ENCODE peak calls at places on chromosome 19, in six cellular contexts. One of them, this sample, is unnamed.

GRCh38 chr19:13024126-13024957 is 29.1 kb downstream of the NFIX start:
- DNase-seq in HCT116: no peak
- DNase-seq in stomach: no peak
- DNase-seq in GM23338: no peak
- DNase-seq in esophagus muscularis mucosa: no peak
- DNase-seq in prostate gland: no peak
- DNase-seq in this sample: no peak

GRCh38 chr19:1747285-1748114 is 5.8 kb upstream of the ONECUT3 start:
- DNase-seq in HCT116: peak; percentile 100
- DNase-seq in stomach: peak; percentile 73
- DNase-seq in GM23338: peak; percentile 89
- DNase-seq in esophagus muscularis mucosa: no peak
- DNase-seq in prostate gland: no peak
- DNase-seq in this sample: no peak

GRCh38 chr19:51020988-51021651 is 1.6 kb upstream of the KLK10 start:
- DNase-seq in HCT116: no peak
- DNase-seq in stomach: peak; percentile 34
- DNase-seq in GM23338: peak; percentile 79
- DNase-seq in esophagus muscularis mucosa: no peak
- DNase-seq in prostate gland: peak; percentile 70
- DNase-seq in this sample: no peak

GRCh38 chr19:5624741-5625140 is 1.9 kb downstream of the SAFB start:
- DNase-seq in HCT116: no peak
- DNase-seq in stomach: no peak
- DNase-seq in GM23338: peak; percentile 24
- DNase-seq in esophagus muscularis mucosa: no peak
- DNase-seq in prostate gland: no peak
- DNase-seq in this sample: no peak

GRCh38 chr19:47107201-47107952 is 6.2 kb downstream of the ZC3H4 start:
- DNase-seq in HCT116: no peak
- DNase-seq in stomach: peak; percentile 32
- DNase-seq in GM23338: no peak
- DNase-seq in esophagus muscularis mucosa: no peak
- DNase-seq in prostate gland: no peak
- DNase-seq in this sample: no peak

GRCh38 chr19:33903489-33903850 is 106.8 kb downstream of the KCTD15 start:
- DNase-seq in HCT116: no peak
- DNase-seq in stomach: no peak
- DNase-seq in GM23338: no peak
- DNase-seq in esophagus muscularis mucosa: no peak
- DNase-seq in prostate gland: no peak
- DNase-seq in this sample: no peak

GRCh38 chr19:41708481-41708880 is at the start of gene CEACAM5:
- DNase-seq in HCT116: no peak
- DNase-seq in stomach: no peak
- DNase-seq in GM23338: no peak
- DNase-seq in esophagus muscularis mucosa: no peak
- DNase-seq in prostate gland: no peak
- DNase-seq in this sample: peak; percentile 55

GRCh38 chr19:33385956-33386355 is 12.4 kb downstream of the CEBPG start:
- DNase-seq in HCT116: no peak
- DNase-seq in stomach: no peak
- DNase-seq in GM23338: no peak
- DNase-seq in esophagus muscularis mucosa: no peak
- DNase-seq in prostate gland: no peak
- DNase-seq in this sample: no peak

GRCh38 chr19:28785961-28786360 is 427.0 kb downstream of the UQCRFS1 start:
- DNase-seq in HCT116: no peak
- DNase-seq in stomach: no peak
- DNase-seq in GM23338: peak; percentile 71
- DNase-seq in esophagus muscularis mucosa: no peak
- DNase-seq in prostate gland: no peak
- DNase-seq in this sample: no peak

GRCh38 chr19:860481-861098 is 1.1 kb downstream of the CFD start:
- DNase-seq in HCT116: peak; percentile 73
- DNase-seq in stomach: peak; percentile 59
- DNase-seq in GM23338: peak; percentile 69
- DNase-seq in esophagus muscularis mucosa: peak; percentile 94
- DNase-seq in prostate gland: peak; percentile 33
- DNase-seq in this sample: no peak

GRCh38 chr19:42201489-42202289 is 15.8 kb downstream of the DEDD2 start:
- DNase-seq in HCT116: no peak
- DNase-seq in stomach: peak; percentile 45
- DNase-seq in GM23338: no peak
- DNase-seq in esophagus muscularis mucosa: no peak
- DNase-seq in prostate gland: no peak
- DNase-seq in this sample: no peak

GRCh38 chr19:6891761-6892385 is 4.5 kb downstream of the ADGRE1 start:
- DNase-seq in HCT116: no peak
- DNase-seq in stomach: no peak
- DNase-seq in GM23338: no peak
- DNase-seq in esophagus muscularis mucosa: no peak
- DNase-seq in prostate gland: no peak
- DNase-seq in this sample: no peak

GRCh38 chr19:38228491-38229439 is 4.7 kb upstream of the DPF1 start:
- DNase-seq in HCT116: no peak
- DNase-seq in stomach: no peak
- DNase-seq in GM23338: peak; percentile 87
- DNase-seq in esophagus muscularis mucosa: no peak
- DNase-seq in prostate gland: no peak
- DNase-seq in this sample: no peak

GRCh38 chr19:50300814-50301606 is 28.2 kb downstream of the KCNC3 start:
- DNase-seq in HCT116: peak; percentile 10
- DNase-seq in stomach: no peak
- DNase-seq in GM23338: no peak
- DNase-seq in esophagus muscularis mucosa: no peak
- DNase-seq in prostate gland: peak; percentile 33
- DNase-seq in this sample: no peak

GRCh38 chr19:49790866-49791265 is 22.2 kb downstream of the FUZ start:
- DNase-seq in HCT116: no peak
- DNase-seq in stomach: no peak
- DNase-seq in GM23338: no peak
- DNase-seq in esophagus muscularis mucosa: no peak
- DNase-seq in prostate gland: no peak
- DNase-seq in this sample: no peak

GRCh38 chr19:28960986-28961705 is 251.8 kb downstream of the UQCRFS1 start:
- DNase-seq in HCT116: no peak
- DNase-seq in stomach: no peak
- DNase-seq in GM23338: no peak
- DNase-seq in esophagus muscularis mucosa: no peak
- DNase-seq in prostate gland: no peak
- DNase-seq in this sample: no peak

GRCh38 chr19:33748231-33748630 is 48.4 kb upstream of the KCTD15 start:
- DNase-seq in HCT116: no peak
- DNase-seq in stomach: no peak
- DNase-seq in GM23338: no peak
- DNase-seq in esophagus muscularis mucosa: no peak
- DNase-seq in prostate gland: no peak
- DNase-seq in this sample: no peak

GRCh38 chr19:14401468-14401867 is 17.7 kb downstream of the DDX39A start:
- DNase-seq in HCT116: no peak
- DNase-seq in stomach: no peak
- DNase-seq in GM23338: no peak
- DNase-seq in esophagus muscularis mucosa: no peak
- DNase-seq in prostate gland: no peak
- DNase-seq in this sample: no peak

GRCh38 chr19:5216141-5216847 is 124.3 kb downstream of the PTPRS start:
- DNase-seq in HCT116: no peak
- DNase-seq in stomach: no peak
- DNase-seq in GM23338: no peak
- DNase-seq in esophagus muscularis mucosa: no peak
- DNase-seq in prostate gland: no peak
- DNase-seq in this sample: no peak

GRCh38 chr19:13629687-13630357 is 123.5 kb upstream of the CACNA1A start:
- DNase-seq in HCT116: no peak
- DNase-seq in stomach: no peak
- DNase-seq in GM23338: no peak
- DNase-seq in esophagus muscularis mucosa: no peak
- DNase-seq in prostate gland: no peak
- DNase-seq in this sample: no peak

GRCh38 chr19:38912600-38913514 is 871 bp upstream of the CCER2 start:
- DNase-seq in HCT116: no peak
- DNase-seq in stomach: no peak
- DNase-seq in GM23338: no peak
- DNase-seq in esophagus muscularis mucosa: no peak
- DNase-seq in prostate gland: no peak
- DNase-seq in this sample: no peak

GRCh38 chr19:19674315-19674714 is 5.7 kb downstream of the ZNF101 start:
- DNase-seq in HCT116: no peak
- DNase-seq in stomach: no peak
- DNase-seq in GM23338: no peak
- DNase-seq in esophagus muscularis mucosa: no peak
- DNase-seq in prostate gland: no peak
- DNase-seq in this sample: no peak

GRCh38 chr19:55473613-55474012 is 2.8 kb upstream of the ZNF628 start:
- DNase-seq in HCT116: no peak
- DNase-seq in stomach: no peak
- DNase-seq in GM23338: no peak
- DNase-seq in esophagus muscularis mucosa: no peak
- DNase-seq in prostate gland: no peak
- DNase-seq in this sample: no peak

GRCh38 chr19:42423462-42424344 is 3.5 kb downstream of the LIPE start:
- DNase-seq in HCT116: peak; percentile 84
- DNase-seq in stomach: peak; percentile 87
- DNase-seq in GM23338: peak; percentile 99
- DNase-seq in esophagus muscularis mucosa: peak; percentile 96
- DNase-seq in prostate gland: peak; percentile 86
- DNase-seq in this sample: no peak

GRCh38 chr19:1668339-1669123 is 16.1 kb upstream of the TCF3 start:
- DNase-seq in HCT116: no peak
- DNase-seq in stomach: no peak
- DNase-seq in GM23338: peak; percentile 64
- DNase-seq in esophagus muscularis mucosa: no peak
- DNase-seq in prostate gland: no peak
- DNase-seq in this sample: no peak

GRCh38 chr19:13020002-13020414 is 24.7 kb downstream of the NFIX start:
- DNase-seq in HCT116: no peak
- DNase-seq in stomach: no peak
- DNase-seq in GM23338: peak; percentile 93
- DNase-seq in esophagus muscularis mucosa: no peak
- DNase-seq in prostate gland: no peak
- DNase-seq in this sample: no peak

GRCh38 chr19:12778020-12778904 is 2.9 kb upstream of the HOOK2 start:
- DNase-seq in HCT116: no peak
- DNase-seq in stomach: peak; percentile 79
- DNase-seq in GM23338: peak; percentile 68
- DNase-seq in esophagus muscularis mucosa: no peak
- DNase-seq in prostate gland: peak; percentile 79
- DNase-seq in this sample: no peak

GRCh38 chr19:51422053-51422448 is 4.6 kb upstream of the SIGLEC10 start:
- DNase-seq in HCT116: peak; percentile 56
- DNase-seq in stomach: peak; percentile 86
- DNase-seq in GM23338: peak; percentile 97
- DNase-seq in esophagus muscularis mucosa: no peak
- DNase-seq in prostate gland: peak; percentile 68
- DNase-seq in this sample: no peak

GRCh38 chr19:1361601-1362384 is 21.9 kb upstream of the NDUFS7 start:
- DNase-seq in HCT116: no peak
- DNase-seq in stomach: no peak
- DNase-seq in GM23338: no peak
- DNase-seq in esophagus muscularis mucosa: no peak
- DNase-seq in prostate gland: no peak
- DNase-seq in this sample: no peak

GRCh38 chr19:32870154-32870573 is 597 bp upstream of the SLC7A9 start:
- DNase-seq in HCT116: no peak
- DNase-seq in stomach: peak; percentile 18
- DNase-seq in GM23338: peak; percentile 54
- DNase-seq in esophagus muscularis mucosa: no peak
- DNase-seq in prostate gland: no peak
- DNase-seq in this sample: no peak

GRCh38 chr19:43778651-43779050 is 2.1 kb downstream of the KCNN4 start:
- DNase-seq in HCT116: no peak
- DNase-seq in stomach: no peak
- DNase-seq in GM23338: no peak
- DNase-seq in esophagus muscularis mucosa: no peak
- DNase-seq in prostate gland: no peak
- DNase-seq in this sample: no peak

GRCh38 chr19:17847538-17848366 is at the start of gene JAK3:
- DNase-seq in HCT116: no peak
- DNase-seq in stomach: peak; percentile 52
- DNase-seq in GM23338: peak; percentile 94
- DNase-seq in esophagus muscularis mucosa: no peak
- DNase-seq in prostate gland: no peak
- DNase-seq in this sample: no peak
- TF ChIP-seq POLR2AphosphoS5 in HCT116: no peak
- TF ChIP-seq POLR2AphosphoS5 in stomach: no peak
- TF ChIP-seq POLR2AphosphoS5 in GM23338: peak; percentile 75
- TF ChIP-seq POLR2AphosphoS5 in esophagus muscularis mucosa: peak; percentile 1
- TF ChIP-seq POLR2AphosphoS5 in prostate gland: no peak
- TF ChIP-seq POLR2AphosphoS5 in this sample: peak; percentile 11

GRCh38 chr19:48433337-48433736 is 12.4 kb upstream of the GRWD1 start:
- DNase-seq in HCT116: no peak
- DNase-seq in stomach: no peak
- DNase-seq in GM23338: peak; percentile 48
- DNase-seq in esophagus muscularis mucosa: no peak
- DNase-seq in prostate gland: no peak
- DNase-seq in this sample: no peak
- H3K27ac ChIP-seq in HCT116: no peak overlapping the region
- H3K27ac ChIP-seq in stomach: no peak overlapping the region
- H3K27ac ChIP-seq in GM23338: no peak overlapping the region
- H3K27ac ChIP-seq in esophagus muscularis mucosa: no peak overlapping the region
- H3K27ac ChIP-seq in prostate gland: no peak overlapping the region
- H3K27ac ChIP-seq in this sample: no peak overlapping the region

GRCh38 chr19:57888494-57889231 is at the start of gene ZNF814:
- DNase-seq in HCT116: no peak
- DNase-seq in stomach: peak; percentile 63
- DNase-seq in GM23338: peak; percentile 99
- DNase-seq in esophagus muscularis mucosa: peak; percentile 94
- DNase-seq in prostate gland: peak; percentile 75
- DNase-seq in this sample: no peak
- TF ChIP-seq POLR2AphosphoS5 in HCT116: no peak
- TF ChIP-seq POLR2AphosphoS5 in stomach: peak; percentile 25
- TF ChIP-seq POLR2AphosphoS5 in GM23338: peak; percentile 85
- TF ChIP-seq POLR2AphosphoS5 in esophagus muscularis mucosa: peak; percentile 69
- TF ChIP-seq POLR2AphosphoS5 in prostate gland: peak; percentile 88
- TF ChIP-seq POLR2AphosphoS5 in this sample: peak; percentile 77

GRCh38 chr19:48728882-48729645 is 9.5 kb upstream of the MAMSTR start:
- DNase-seq in HCT116: no peak
- DNase-seq in stomach: no peak
- DNase-seq in GM23338: peak; percentile 75
- DNase-seq in esophagus muscularis mucosa: no peak
- DNase-seq in prostate gland: no peak
- DNase-seq in this sample: no peak

GRCh38 chr19:48722196-48722708 is 2.7 kb upstream of the MAMSTR start:
- DNase-seq in HCT116: no peak
- DNase-seq in stomach: no peak
- DNase-seq in GM23338: no peak
- DNase-seq in esophagus muscularis mucosa: no peak
- DNase-seq in prostate gland: no peak
- DNase-seq in this sample: no peak

GRCh38 chr19:48720613-48721296 is 1.2 kb upstream of the MAMSTR start:
- DNase-seq in HCT116: peak; percentile 98
- DNase-seq in stomach: peak; percentile 97
- DNase-seq in GM23338: peak; percentile 100
- DNase-seq in esophagus muscularis mucosa: peak; percentile 100
- DNase-seq in prostate gland: peak; percentile 99
- DNase-seq in this sample: peak; percentile 99

GRCh38 chr19:48726573-48726972 is 7.0 kb upstream of the MAMSTR start:
- DNase-seq in HCT116: no peak
- DNase-seq in stomach: no peak
- DNase-seq in GM23338: no peak
- DNase-seq in esophagus muscularis mucosa: no peak
- DNase-seq in prostate gland: no peak
- DNase-seq in this sample: no peak

GRCh38 chr19:48724796-48725753 is 5.5 kb upstream of the MAMSTR start:
- DNase-seq in HCT116: peak; percentile 72
- DNase-seq in stomach: no peak
- DNase-seq in GM23338: peak; percentile 92
- DNase-seq in esophagus muscularis mucosa: no peak
- DNase-seq in prostate gland: no peak
- DNase-seq in this sample: no peak
- H3K27ac ChIP-seq in HCT116: peak overlapping the region; percentile 58
- H3K27ac ChIP-seq in stomach: peak overlapping the region; percentile 66
- H3K27ac ChIP-seq in GM23338: no peak overlapping the region
- H3K27ac ChIP-seq in esophagus muscularis mucosa: peak overlapping the region; percentile 78
- H3K27ac ChIP-seq in prostate gland: peak overlapping the region; percentile 26
- H3K27ac ChIP-seq in this sample: peak overlapping the region; percentile 46